ENCODE peak calls at places on chromosomes 2 and 18, in ten cellular contexts. D is uterus, F is SK-N-SH, P is RWPE2, L is A549, W is left lung, S is gastrocnemius medialis, N is Karpas-422, Q is SK-N-MC, Z is neural progenitor cell. I is an unnamed sample.

GRCh38 chr2:78127428-78127827 is 605.3 kb upstream of the LRRTM4 start:
- DNase-seq in D (no peak), F (no peak), P (no peak), L (no peak), W (no peak), S (peak; percentile 20), N (no peak), Q (no peak), Z (no peak), I (no peak)

GRCh38 chr2:172640389-172640788 is 84.5 kb downstream of the PDK1 start:
- DNase-seq in D (no peak), F (no peak), P (no peak), L (no peak), W (no peak), S (no peak), N (no peak), Q (no peak), Z (no peak), I (no peak)

GRCh38 chr18:10798727-10799435 is 273.1 kb downstream of the NAPG start:
- DNase-seq in D (no peak), F (no peak), P (no peak), L (peak; percentile 18), W (no peak), S (no peak), N (no peak), Q (no peak), Z (no peak), I (peak; percentile 50)

GRCh38 chr2:141968377-141968920 is 162.4 kb downstream of the LRP1B start:
- DNase-seq in D (no peak), F (no peak), P (no peak), L (no peak), W (no peak), S (no peak), N (no peak), Q (no peak), Z (no peak), I (peak; percentile 2)

GRCh38 chr2:122908134-122908533 is 1117.0 kb upstream of the CNTNAP5 start:
- DNase-seq in D (no peak), F (peak; percentile 4), P (no peak), L (no peak), W (no peak), S (no peak), N (no peak), Q (no peak), Z (no peak), I (no peak)

GRCh38 chr18:52341617-52342381 is 1.8 kb downstream of the DCC start:
- DNase-seq in D (no peak), F (peak; percentile 50), P (no peak), L (no peak), W (peak; percentile 72), S (no peak), N (no peak), Q (no peak), Z (peak; percentile 73), I (no peak)

GRCh38 chr2:89763254-89763580 is 1071.7 kb downstream of the RPIA start:
- DNase-seq in D (peak; percentile 13), F (peak; percentile 39), P (peak; percentile 64), L (no peak), W (peak; percentile 83), S (no peak), N (peak; percentile 56), Q (no peak), Z (no peak), I (no peak)

GRCh38 chr18:9474103-9474982 is 970 bp upstream of the RALBP1 start:
- DNase-seq in D (peak; percentile 14), F (peak; percentile 81), P (peak; percentile 82), L (peak; percentile 52), W (no peak), S (no peak), N (no peak), Q (no peak), Z (peak; percentile 11), I (peak; percentile 87)

GRCh38 chr2:36748166-36748565 is 51.7 kb downstream of the VIT start:
- DNase-seq in D (no peak), F (no peak), P (no peak), L (no peak), W (no peak), S (no peak), N (no peak), Q (no peak), Z (no peak), I (no peak)

GRCh38 chr18:25233582-25234362 is 118.2 kb downstream of the ZNF521 start:
- DNase-seq in D (no peak), F (no peak), P (no peak), L (no peak), W (no peak), S (no peak), N (no peak), Q (no peak), Z (no peak), I (no peak)

GRCh38 chr2:221791840-221792239 is 219.7 kb upstream of the EPHA4 start:
- DNase-seq in D (no peak), F (no peak), P (no peak), L (no peak), W (no peak), S (no peak), N (no peak), Q (no peak), Z (no peak), I (no peak)

GRCh38 chr2:124149571-124149970 is 124.5 kb downstream of the CNTNAP5 start:
- DNase-seq in D (no peak), F (no peak), P (no peak), L (no peak), W (no peak), S (no peak), N (no peak), Q (no peak), Z (no peak), I (no peak)

GRCh38 chr2:152120430-152120829 is 21.6 kb upstream of the CACNB4 start:
- DNase-seq in D (no peak), F (no peak), P (no peak), L (no peak), W (no peak), S (no peak), N (no peak), Q (no peak), Z (no peak), I (no peak)

GRCh38 chr2:119253114-119253702 is 29.6 kb downstream of the STEAP3 start:
- DNase-seq in D (no peak), F (no peak), P (no peak), L (no peak), W (no peak), S (no peak), N (no peak), Q (no peak), Z (no peak), I (peak; percentile 26)

GRCh38 chr2:119253760-119254600 is 30.3 kb downstream of the STEAP3 start:
- DNase-seq in D (no peak), F (no peak), P (no peak), L (no peak), W (no peak), S (no peak), N (no peak), Q (no peak), Z (no peak), I (no peak)

GRCh38 chr2:119251652-119252051 is 28.0 kb downstream of the STEAP3 start:
- DNase-seq in D (no peak), F (no peak), P (no peak), L (no peak), W (no peak), S (no peak), N (no peak), Q (no peak), Z (no peak), I (no peak)

GRCh38 chr2:119250891-119251290 is 27.3 kb downstream of the STEAP3 start:
- DNase-seq in D (peak; percentile 0), F (no peak), P (no peak), L (no peak), W (no peak), S (no peak), N (no peak), Q (no peak), Z (no peak), I (no peak)

DNA sequence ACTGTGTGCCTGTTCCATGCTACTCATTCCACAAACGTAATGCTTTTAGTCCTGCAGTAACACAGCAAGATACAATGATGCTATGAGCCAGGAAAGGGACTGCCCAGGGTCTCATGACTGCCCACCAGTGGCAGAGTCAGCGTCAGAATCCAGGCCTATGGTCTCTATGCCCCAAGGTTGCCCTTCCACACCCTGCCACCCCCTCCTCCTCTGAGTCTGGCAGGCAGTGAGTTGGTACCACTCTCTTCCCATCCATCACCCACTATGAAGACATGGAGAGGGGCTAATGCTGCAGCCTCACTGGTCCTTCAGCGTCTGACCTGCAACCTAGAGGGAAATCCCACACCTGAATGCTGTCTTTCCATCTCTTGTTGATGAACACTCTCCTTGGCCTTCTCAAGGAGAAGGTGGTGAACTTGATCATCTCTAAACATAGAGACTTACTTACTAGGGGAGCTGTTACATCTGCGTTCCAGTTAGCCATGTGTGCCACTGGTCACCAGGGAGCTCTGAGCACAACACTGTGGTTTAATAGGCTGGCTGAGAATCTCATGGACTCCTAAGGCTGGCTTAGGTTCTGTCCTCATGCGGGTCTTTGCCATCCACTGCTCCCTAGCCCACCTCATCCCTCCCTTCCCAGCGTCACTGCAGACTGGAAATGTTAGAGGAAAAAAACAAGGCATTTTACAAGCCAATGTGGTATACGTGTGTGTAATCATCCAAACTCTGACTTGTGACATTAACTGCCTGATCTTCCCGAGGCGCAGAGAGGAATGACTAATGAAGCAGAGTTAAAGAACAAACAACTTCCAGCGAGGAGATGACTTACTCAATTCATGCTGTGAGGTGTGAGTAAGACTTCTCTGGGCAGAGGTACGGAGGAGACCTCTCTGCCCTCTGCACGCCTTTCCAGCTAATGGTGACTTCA is 28.8 kb downstream of the STEAP3 start:
- DNase-seq in D (no peak), F (no peak), P (no peak), L (peak; percentile 65), W (no peak), S (peak; percentile 49), N (no peak), Q (no peak), Z (no peak), I (peak; percentile 82)
- H3K27ac ChIP-seq in D (no peak overlapping the region), F (peak overlapping the region; percentile 28), P (peak overlapping the region; percentile 87), L (peak overlapping the region; percentile 93), W (no peak overlapping the region), S (peak overlapping the region; percentile 94), N (no peak overlapping the region), Q (no peak overlapping the region), Z (no peak overlapping the region), I (peak overlapping the region; percentile 84)

GRCh38 chr18:42760290-42760689 is 355.2 kb downstream of the RIT2 start:
- DNase-seq in D (no peak), F (no peak), P (no peak), L (no peak), W (no peak), S (no peak), N (no peak), Q (no peak), Z (no peak), I (no peak)
- H3K27ac ChIP-seq in D (no peak overlapping the region), F (no peak overlapping the region), P (no peak overlapping the region), L (no peak overlapping the region), W (no peak overlapping the region), S (no peak overlapping the region), N (no peak overlapping the region), Q (no peak overlapping the region), Z (no peak overlapping the region), I (no peak overlapping the region)

GRCh38 chr2:130376433-130377293 is 20.8 kb downstream of the PTPN18 start:
- DNase-seq in D (no peak), F (no peak), P (no peak), L (no peak), W (no peak), S (no peak), N (peak; percentile 89), Q (no peak), Z (no peak), I (no peak)
- H3K27ac ChIP-seq in D (no peak overlapping the region), F (no peak overlapping the region), P (no peak overlapping the region), L (no peak overlapping the region), W (no peak overlapping the region), S (no peak overlapping the region), N (peak overlapping the region; percentile 93), Q (no peak overlapping the region), Z (no peak overlapping the region), I (no peak overlapping the region)

GRCh38 chr2:237440819-237441281 is 26.9 kb upstream of the COL6A3 start:
- DNase-seq in D (no peak), F (no peak), P (no peak), L (no peak), W (no peak), S (no peak), N (no peak), Q (no peak), Z (no peak), I (no peak)
- H3K27ac ChIP-seq in D (peak overlapping the region; percentile 86), F (peak overlapping the region; percentile 93), P (no peak overlapping the region), L (no peak overlapping the region), W (peak overlapping the region; percentile 33), S (no peak overlapping the region), N (no peak overlapping the region), Q (no peak overlapping the region), Z (no peak overlapping the region), I (no peak overlapping the region)